ENCODE peak calls at places on chromosomes 6 and 20, in four cellular contexts. One of them, this sample, is unnamed.

GRCh38 chr20:21936720-21937380 is 231.4 kb downstream of the PAX1 start:
- DNase-seq in SK-N-MC: no peak
- DNase-seq in CD4-positive, alpha-beta T cell: no peak
- DNase-seq in stomach: no peak
- DNase-seq in this sample: no peak

GRCh38 chr6:2855061-2855519 is 13.4 kb upstream of the SERPINB1 start:
- DNase-seq in stomach: no peak
- DNase-seq in CD4-positive, alpha-beta T cell: no peak
- DNase-seq in SK-N-MC: no peak
- DNase-seq in this sample: no peak

GRCh38 chr20:46621492-46621891 is 29.8 kb downstream of the SLC13A3 start:
- DNase-seq in SK-N-MC: no peak
- DNase-seq in stomach: no peak
- DNase-seq in CD4-positive, alpha-beta T cell: no peak
- DNase-seq in this sample: peak

GRCh38 chr6:116229287-116229913 is 24.5 kb downstream of the TSPYL4 start:
- DNase-seq in CD4-positive, alpha-beta T cell: no peak
- DNase-seq in stomach: peak
- DNase-seq in SK-N-MC: no peak
- DNase-seq in this sample: peak

GRCh38 chr6:145758086-145758485 is 22.8 kb upstream of the EPM2A start:
- DNase-seq in stomach: no peak
- DNase-seq in SK-N-MC: no peak
- DNase-seq in CD4-positive, alpha-beta T cell: no peak
- DNase-seq in this sample: no peak

GRCh38 chr20:24337074-24337473 is 132.4 kb upstream of the SYNDIG1 start:
- DNase-seq in stomach: no peak
- DNase-seq in CD4-positive, alpha-beta T cell: no peak
- DNase-seq in SK-N-MC: no peak
- DNase-seq in this sample: no peak

GRCh38 chr6:35568967-35569606 is 56.4 kb upstream of the TULP1 start:
- DNase-seq in CD4-positive, alpha-beta T cell: no peak
- DNase-seq in SK-N-MC: no peak
- DNase-seq in stomach: peak
- DNase-seq in this sample: peak

GRCh38 chr6:132820629-132821381 is 6.4 kb downstream of the RPS12 start:
- DNase-seq in stomach: no peak
- DNase-seq in SK-N-MC: no peak
- DNase-seq in CD4-positive, alpha-beta T cell: no peak
- DNase-seq in this sample: no peak

GRCh38 chr6:99993533-99994251 is at the start of gene MCHR2:
- DNase-seq in CD4-positive, alpha-beta T cell: no peak
- DNase-seq in SK-N-MC: no peak
- DNase-seq in stomach: no peak
- DNase-seq in this sample: no peak

GRCh38 chr20:1945134-1945618 is 48.7 kb downstream of the PDYN start:
- DNase-seq in CD4-positive, alpha-beta T cell: no peak
- DNase-seq in stomach: peak
- DNase-seq in SK-N-MC: no peak
- DNase-seq in this sample: no peak

GRCh38 chr20:46826343-46826984 is 68.2 kb upstream of the EYA2 start:
- DNase-seq in SK-N-MC: no peak
- DNase-seq in CD4-positive, alpha-beta T cell: no peak
- DNase-seq in stomach: no peak
- DNase-seq in this sample: no peak

GRCh38 chr6:158869010-158869603 is 49.9 kb upstream of the EZR start:
- DNase-seq in CD4-positive, alpha-beta T cell: no peak
- DNase-seq in stomach: no peak
- DNase-seq in SK-N-MC: no peak
- DNase-seq in this sample: no peak

GRCh38 chr6:25113436-25113835 is 165.7 kb upstream of the CARMIL1 start:
- DNase-seq in SK-N-MC: no peak
- DNase-seq in CD4-positive, alpha-beta T cell: no peak
- DNase-seq in stomach: no peak
- DNase-seq in this sample: no peak

GRCh38 chr6:29730575-29731126 is 7.4 kb downstream of the HLA-F start:
- DNase-seq in stomach: no peak
- DNase-seq in CD4-positive, alpha-beta T cell: no peak
- DNase-seq in SK-N-MC: no peak
- DNase-seq in this sample: no peak

GRCh38 chr6:115870464-115870863 is 190.2 kb downstream of the FRK start:
- DNase-seq in SK-N-MC: no peak
- DNase-seq in stomach: no peak
- DNase-seq in CD4-positive, alpha-beta T cell: no peak
- DNase-seq in this sample: no peak

GRCh38 chr6:45184040-45184439 is 144.1 kb upstream of the RUNX2 start:
- DNase-seq in CD4-positive, alpha-beta T cell: no peak
- DNase-seq in stomach: no peak
- DNase-seq in SK-N-MC: no peak
- DNase-seq in this sample: no peak

GRCh38 chr6:149887343-149887742 is 10.6 kb downstream of the RAET1E start:
- DNase-seq in SK-N-MC: no peak
- DNase-seq in stomach: no peak
- DNase-seq in CD4-positive, alpha-beta T cell: no peak
- DNase-seq in this sample: no peak

GRCh38 chr6:95081231-95081630 is 496.1 kb upstream of the MANEA start:
- DNase-seq in CD4-positive, alpha-beta T cell: no peak
- DNase-seq in SK-N-MC: no peak
- DNase-seq in stomach: no peak
- DNase-seq in this sample: no peak

GRCh38 chr6:42030585-42031506 is 19.5 kb upstream of the TAF8 start:
- DNase-seq in CD4-positive, alpha-beta T cell: no peak
- DNase-seq in SK-N-MC: no peak
- DNase-seq in stomach: no peak
- DNase-seq in this sample: no peak

GRCh38 chr6:120736740-120737139 is 597.5 kb downstream of the TBC1D32 start:
- DNase-seq in stomach: no peak
- DNase-seq in SK-N-MC: no peak
- DNase-seq in CD4-positive, alpha-beta T cell: no peak
- DNase-seq in this sample: no peak

GRCh38 chr20:24164360-24164759 is 175.8 kb upstream of the GGTLC1 start:
- DNase-seq in CD4-positive, alpha-beta T cell: peak
- DNase-seq in SK-N-MC: no peak
- DNase-seq in stomach: no peak
- DNase-seq in this sample: no peak

GRCh38 chr20:32457476-32457986 is 99.4 kb downstream of the ASXL1 start:
- DNase-seq in stomach: peak
- DNase-seq in CD4-positive, alpha-beta T cell: no peak
- DNase-seq in SK-N-MC: no peak
- DNase-seq in this sample: peak

GRCh38 chr20:31712564-31713311 is 9.9 kb downstream of the BCL2L1 start:
- DNase-seq in stomach: peak
- DNase-seq in CD4-positive, alpha-beta T cell: no peak
- DNase-seq in SK-N-MC: no peak
- DNase-seq in this sample: peak

GRCh38 chr20:24840121-24840713 is 108.9 kb upstream of the CST7 start:
- DNase-seq in stomach: no peak
- DNase-seq in CD4-positive, alpha-beta T cell: no peak
- DNase-seq in SK-N-MC: no peak
- DNase-seq in this sample: no peak

GRCh38 chr20:63128956-63129355 is 87.0 kb downstream of the YTHDF1 start:
- DNase-seq in stomach: no peak
- DNase-seq in SK-N-MC: no peak
- DNase-seq in CD4-positive, alpha-beta T cell: no peak
- DNase-seq in this sample: no peak

GRCh38 chr20:56343861-56344381 is 14.9 kb upstream of the FAM210B start:
- DNase-seq in SK-N-MC: no peak
- DNase-seq in CD4-positive, alpha-beta T cell: no peak
- DNase-seq in stomach: peak
- DNase-seq in this sample: peak

GRCh38 chr20:56347628-56348305 is 11.0 kb upstream of the FAM210B start:
- DNase-seq in SK-N-MC: no peak
- DNase-seq in CD4-positive, alpha-beta T cell: no peak
- DNase-seq in stomach: no peak
- DNase-seq in this sample: no peak

GRCh38 chr20:56348306-56348695 is 10.5 kb upstream of the FAM210B start:
- DNase-seq in stomach: peak
- DNase-seq in SK-N-MC: no peak
- DNase-seq in CD4-positive, alpha-beta T cell: no peak
- DNase-seq in this sample: no peak

GRCh38 chr20:56348746-56349145 is 10.0 kb upstream of the FAM210B start:
- DNase-seq in SK-N-MC: no peak
- DNase-seq in CD4-positive, alpha-beta T cell: no peak
- DNase-seq in stomach: no peak
- DNase-seq in this sample: no peak

GRCh38 chr20:56345911-56346310 is 12.9 kb upstream of the FAM210B start:
- DNase-seq in stomach: no peak
- DNase-seq in SK-N-MC: no peak
- DNase-seq in CD4-positive, alpha-beta T cell: no peak
- DNase-seq in this sample: no peak
- H3K27ac ChIP-seq in stomach: no peak
- H3K27ac ChIP-seq in SK-N-MC: no peak
- H3K27ac ChIP-seq in CD4-positive, alpha-beta T cell: no peak
- H3K27ac ChIP-seq in this sample: no peak

DNA sequence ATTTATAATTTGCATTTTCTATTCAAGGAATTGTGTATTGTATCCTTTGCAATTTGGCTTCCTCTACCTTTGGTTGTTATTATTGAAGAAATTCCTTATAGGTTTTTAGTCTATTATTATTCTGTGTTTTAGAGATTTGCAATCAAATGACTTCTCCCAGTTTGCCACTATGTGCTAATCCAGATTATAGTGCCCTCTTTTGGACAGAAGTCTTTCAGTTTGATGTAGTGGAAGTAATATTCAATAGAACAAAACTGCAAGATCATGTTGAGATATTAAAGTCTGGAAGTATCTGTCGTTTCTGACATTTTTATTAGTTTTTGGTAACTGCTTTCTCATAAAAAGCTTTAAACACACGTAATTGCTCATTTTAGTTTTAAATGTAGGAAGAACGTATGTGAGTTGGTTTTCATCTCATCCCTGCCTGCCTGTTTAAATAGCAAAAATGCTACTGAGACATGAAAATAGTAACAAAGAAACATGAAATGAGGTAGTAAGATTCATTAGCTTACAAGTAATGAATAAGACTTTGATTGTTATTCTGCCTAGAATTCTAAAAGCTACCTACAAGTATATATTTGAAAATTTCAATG is 72.8 kb downstream of the RTN4IP1 start:
- DNase-seq in CD4-positive, alpha-beta T cell: no peak
- DNase-seq in stomach: no peak
- DNase-seq in SK-N-MC: no peak
- DNase-seq in this sample: no peak
- H3K27ac ChIP-seq in CD4-positive, alpha-beta T cell: no peak
- H3K27ac ChIP-seq in stomach: no peak
- H3K27ac ChIP-seq in SK-N-MC: no peak
- H3K27ac ChIP-seq in this sample: no peak

DNA sequence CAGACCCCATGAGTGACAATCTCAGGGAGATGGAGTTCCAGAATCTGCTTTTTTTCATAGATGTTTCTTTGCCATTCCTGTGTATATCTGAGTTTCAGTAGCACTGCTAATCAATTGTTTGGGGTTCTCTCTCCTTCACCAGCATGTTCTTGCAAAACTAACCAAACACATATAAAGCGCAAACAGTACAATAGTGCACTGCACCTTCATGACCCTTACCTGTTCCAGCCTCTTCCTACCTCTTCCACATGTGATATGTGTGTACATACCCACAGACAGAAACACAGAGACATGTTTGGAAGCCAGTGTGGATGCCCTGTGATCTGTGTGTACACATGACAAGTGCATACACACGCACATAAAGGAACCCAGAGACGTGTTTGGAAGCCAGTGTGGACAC is 1.8 kb upstream of the CEP43 start:
- DNase-seq in CD4-positive, alpha-beta T cell: no peak
- DNase-seq in stomach: no peak
- DNase-seq in SK-N-MC: no peak
- DNase-seq in this sample: no peak
- H3K27ac ChIP-seq in CD4-positive, alpha-beta T cell: no peak
- H3K27ac ChIP-seq in stomach: no peak
- H3K27ac ChIP-seq in SK-N-MC: no peak
- H3K27ac ChIP-seq in this sample: no peak

DNA sequence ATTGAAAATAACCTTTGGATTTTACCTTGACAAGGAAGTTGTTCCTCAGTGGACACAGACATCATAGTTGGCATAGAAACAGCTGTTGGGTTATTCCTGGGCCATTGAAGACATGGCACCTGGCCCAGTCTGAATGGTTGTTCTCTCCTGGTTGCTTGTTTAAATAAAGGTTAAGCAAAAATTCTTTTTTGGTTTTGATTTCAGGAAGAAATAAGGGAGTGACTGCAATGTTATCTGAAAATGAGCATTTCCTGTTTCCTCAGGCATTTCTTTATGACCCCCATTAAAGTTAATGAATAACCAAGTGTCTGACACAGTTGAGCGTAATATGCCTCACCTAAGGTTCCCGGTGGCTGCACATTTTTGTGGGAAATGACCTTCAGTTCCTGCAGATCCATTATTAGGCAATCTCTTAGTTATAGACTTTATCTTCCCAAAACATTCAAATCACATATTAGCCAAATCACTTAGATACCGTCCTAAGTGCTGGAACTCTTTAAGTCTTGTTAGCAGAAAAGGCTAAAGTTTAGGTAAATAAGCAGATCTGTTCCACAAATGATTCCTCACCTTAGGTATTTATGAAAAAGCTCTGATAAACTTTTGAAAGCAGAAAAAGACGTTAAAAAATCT is 648.7 kb upstream of the FLRT3 start:
- DNase-seq in SK-N-MC: no peak
- DNase-seq in CD4-positive, alpha-beta T cell: no peak
- DNase-seq in stomach: peak
- DNase-seq in this sample: no peak
- H3K27ac ChIP-seq in SK-N-MC: no peak
- H3K27ac ChIP-seq in CD4-positive, alpha-beta T cell: no peak
- H3K27ac ChIP-seq in stomach: peak
- H3K27ac ChIP-seq in this sample: no peak

GRCh38 chr6:163418273-163419029 is 3.9 kb downstream of the QKI start:
- DNase-seq in stomach: no peak
- DNase-seq in SK-N-MC: no peak
- DNase-seq in CD4-positive, alpha-beta T cell: no peak
- DNase-seq in this sample: no peak

GRCh38 chr6:163416380-163416629 is 1.8 kb downstream of the QKI start:
- DNase-seq in SK-N-MC: no peak
- DNase-seq in stomach: no peak
- DNase-seq in CD4-positive, alpha-beta T cell: no peak
- DNase-seq in this sample: no peak

GRCh38 chr6:163416640-163417253 is 2.2 kb downstream of the QKI start:
- DNase-seq in SK-N-MC: peak
- DNase-seq in CD4-positive, alpha-beta T cell: no peak
- DNase-seq in stomach: peak
- DNase-seq in this sample: peak

GRCh38 chr6:163415620-163416379 is 1.3 kb downstream of the QKI start:
- DNase-seq in SK-N-MC: no peak
- DNase-seq in stomach: peak
- DNase-seq in CD4-positive, alpha-beta T cell: peak
- DNase-seq in this sample: no peak

DNA sequence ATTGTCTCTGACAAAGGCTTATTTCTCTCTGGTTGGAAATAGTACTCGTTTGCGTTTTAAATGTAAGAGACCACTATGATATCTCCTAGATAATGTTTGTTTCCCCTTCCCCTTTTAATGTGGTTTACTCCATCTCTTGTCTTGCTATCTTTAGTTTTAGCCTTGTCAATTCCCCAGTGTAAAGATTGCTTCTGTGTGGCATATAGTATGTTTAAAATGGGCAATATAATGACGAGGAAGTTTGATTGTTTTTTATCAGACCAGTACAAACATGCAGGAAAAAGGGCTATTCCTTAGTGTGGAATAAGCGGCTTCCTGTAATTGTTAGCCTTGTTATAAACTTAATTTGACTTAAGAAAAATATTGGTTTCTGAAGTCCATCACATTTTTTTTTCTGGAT is 3.1 kb downstream of the QKI start:
- DNase-seq in SK-N-MC: no peak
- DNase-seq in stomach: no peak
- DNase-seq in CD4-positive, alpha-beta T cell: no peak
- DNase-seq in this sample: no peak
- H3K27ac ChIP-seq in SK-N-MC: peak
- H3K27ac ChIP-seq in stomach: peak
- H3K27ac ChIP-seq in CD4-positive, alpha-beta T cell: no peak
- H3K27ac ChIP-seq in this sample: peak

This sample was measured in substantia nigra.